ENCODE peak calls at places on chromosomes 3 and 15, in ten cellular contexts. H is amniotic stem cell; K is NCI-H2171; J is esophagus squamous epithelium; I is skeletal muscle cell; L is BE2C; Q is EL; T is spleen; A is small intestine; N is stimulated activated CD4-positive, alpha-beta T cell treated with anti-CD3 and anti-CD28 coated beads, Interleukin-1b, Interleukin-23, amount 100 ng/mL, for 4 hours. W is an unnamed sample.
A peak's percentile ranks its signal among the peaks of the same experiment; 100 is the strongest.

GRCh38 chr15:55230051-55230670 is 33.4 kb upstream of the RSL24D1 start:
- DNase-seq in H (no peak), T (no peak), A (no peak), K (no peak), N (no peak), J (no peak), Q (peak; percentile 13), I (no peak), L (no peak), W (no peak)

GRCh38 chr3:149958171-149958796 is 12.4 kb downstream of the PFN2 start:
- DNase-seq in K (no peak), Q (no peak), T (no peak), A (peak; percentile 66), N (no peak), H (no peak), L (no peak), J (no peak), I (no peak), W (no peak)

GRCh38 chr15:71329509-71330260 is 214.4 kb downstream of the THSD4 start:
- DNase-seq in J (no peak), N (no peak), T (no peak), L (no peak), H (no peak), K (no peak), A (peak; percentile 89), I (no peak), Q (peak; percentile 48), W (peak; percentile 57)

GRCh38 chr15:40958146-40958545 is 4.9 kb downstream of the CHAC1 start:
- DNase-seq in H (no peak), L (no peak), I (no peak), T (peak; percentile 31), K (no peak), A (no peak), N (no peak), Q (no peak), J (no peak), W (no peak)

GRCh38 chr3:170839518-170840100 is 30.4 kb downstream of the RPL22L1 start:
- DNase-seq in A (no peak), N (no peak), K (no peak), L (no peak), J (no peak), H (no peak), I (no peak), T (no peak), Q (no peak), W (no peak)

GRCh38 chr3:47425383-47425778 is 44.6 kb downstream of the PTPN23 start:
- DNase-seq in L (no peak), J (no peak), K (no peak), A (no peak), T (no peak), Q (no peak), H (no peak), I (no peak), N (no peak), W (no peak)

GRCh38 chr3:122523317-122523716 is 8.6 kb upstream of the KPNA1 start:
- DNase-seq in N (no peak), Q (no peak), K (no peak), L (no peak), H (no peak), J (no peak), T (no peak), I (no peak), A (no peak), W (no peak)

GRCh38 chr15:94631608-94632007 is 400.2 kb downstream of the MCTP2 start:
- DNase-seq in N (no peak), L (no peak), A (no peak), I (no peak), Q (no peak), T (no peak), H (no peak), K (no peak), J (no peak), W (no peak)

GRCh38 chr3:159761377-159761776 is 227.3 kb upstream of the IL12A start:
- DNase-seq in A (no peak), H (peak; percentile 4), T (no peak), Q (peak; percentile 71), N (no peak), J (no peak), I (no peak), L (no peak), K (no peak), W (no peak)

GRCh38 chr15:77031376-77032050 is 36.6 kb downstream of the PSTPIP1 start:
- DNase-seq in J (no peak), K (peak; percentile 43), H (no peak), I (no peak), N (no peak), T (peak; percentile 90), A (peak; percentile 39), Q (peak; percentile 26), L (peak; percentile 39), W (no peak)

GRCh38 chr3:189144645-189145044 is 27.1 kb upstream of the TPRG1 start:
- DNase-seq in A (peak; percentile 69), J (no peak), Q (peak; percentile 26), I (peak; percentile 13), L (peak; percentile 23), K (peak; percentile 36), T (no peak), H (no peak), N (no peak), W (no peak)

GRCh38 chr3:12934431-12934830 is 93.1 kb upstream of the RPL32 start:
- DNase-seq in L (no peak), T (no peak), K (no peak), A (no peak), I (no peak), N (no peak), H (no peak), J (no peak), Q (peak; percentile 44), W (peak; percentile 82)

GRCh38 chr3:166284994-166285393 is 447.8 kb upstream of the BCHE start:
- DNase-seq in Q (no peak), A (no peak), I (no peak), T (no peak), L (no peak), K (no peak), N (no peak), J (no peak), H (no peak), W (no peak)

GRCh38 chr3:141287326-141287725 is 55.7 kb downstream of the PXYLP1 start:
- DNase-seq in A (no peak), K (no peak), J (no peak), H (no peak), T (no peak), Q (no peak), L (no peak), N (no peak), I (no peak), W (no peak)

GRCh38 chr3:150300376-150300775 is 107.7 kb upstream of the TSC22D2 start:
- DNase-seq in T (no peak), H (no peak), I (no peak), K (no peak), L (no peak), Q (peak; percentile 31), A (no peak), J (no peak), N (no peak), W (no peak)

GRCh38 chr3:24351779-24352469 is 142.7 kb downstream of the THRB start:
- DNase-seq in L (no peak), K (no peak), J (no peak), N (no peak), A (no peak), Q (no peak), I (peak; percentile 14), H (no peak), T (no peak), W (no peak)